ENCODE peak calls at places on chromosomes 5 and 9, in five cellular contexts. N is fibroblast of pulmonary artery, S is neural crest cell, W is heart right ventricle, L is progenitor cell of endocrine pancreas. E is an unnamed sample.

GRCh38 chr9:18012170-18012569 is 433.3 kb downstream of the SH3GL2 start:
- DNase-seq in N (no peak), S (no peak), W (no peak), L (no peak), E (no peak)

GRCh38 chr5:59390074-59390659 is 503.4 kb downstream of the PDE4D start:
- DNase-seq in N (peak; percentile 61), S (peak; percentile 42), W (peak; percentile 23), L (no peak), E (no peak)

GRCh38 chr9:5557606-5558587 is 47.6 kb downstream of the PDCD1LG2 start:
- DNase-seq in N (peak; percentile 82), S (no peak), W (peak; percentile 11), L (no peak), E (no peak)

GRCh38 chr5:124157320-124157719 is 589.1 kb downstream of the ZNF608 start:
- DNase-seq in N (no peak), S (no peak), W (no peak), L (no peak), E (no peak)

GRCh38 chr5:147515269-147515668 is 5.4 kb upstream of the DPYSL3 start:
- DNase-seq in N (no peak), S (no peak), W (no peak), L (no peak), E (no peak)

GRCh38 chr5:77224672-77225355 is 14.3 kb downstream of the PDE8B start:
- DNase-seq in N (peak; percentile 22), S (no peak), W (no peak), L (no peak), E (no peak)

GRCh38 chr5:55599148-55600050 is 64.6 kb upstream of the PLPP1 start:
- DNase-seq in N (peak; percentile 21), S (no peak), W (peak; percentile 57), L (no peak), E (no peak)

GRCh38 chr9:121288874-121289553 is 21.1 kb downstream of the GSN start:
- DNase-seq in N (peak; percentile 88), S (peak; percentile 38), W (peak; percentile 60), L (no peak), E (peak; percentile 45)

GRCh38 chr9:136619742-136620440 is 42.8 kb upstream of the EGFL7 start:
- DNase-seq in N (no peak), S (no peak), W (no peak), L (no peak), E (no peak)

GRCh38 chr5:120528609-120529008 is 64.5 kb downstream of the PRR16 start:
- DNase-seq in N (no peak), S (no peak), W (no peak), L (no peak), E (no peak)

GRCh38 chr9:90060256-90060655 is 455.4 kb downstream of the GADD45G start:
- DNase-seq in N (no peak), S (no peak), W (no peak), L (no peak), E (no peak)

GRCh38 chr9:136499935-136500910 is 17.4 kb upstream of the SEC16A start:
- DNase-seq in N (no peak), S (no peak), W (no peak), L (no peak), E (no peak)

GRCh38 chr5:58937031-58937681 is 354.3 kb downstream of the RAB3C start:
- DNase-seq in N (no peak), S (no peak), W (no peak), L (no peak), E (no peak)

GRCh38 chr5:16913840-16914435 is 22.1 kb downstream of the MYO10 start:
- DNase-seq in N (no peak), S (no peak), W (no peak), L (no peak), E (no peak)

GRCh38 chr5:34685485-34686197 is 29.5 kb downstream of the RAI14 start:
- DNase-seq in N (peak; percentile 87), S (no peak), W (no peak), L (no peak), E (no peak)

GRCh38 chr5:93909356-93909755 is 168.0 kb upstream of the POU5F2 start:
- DNase-seq in N (peak; percentile 38), S (no peak), W (no peak), L (no peak), E (no peak)

GRCh38 chr9:37969130-37969529 is 65.2 kb upstream of the SLC25A51 start:
- DNase-seq in N (peak; percentile 76), S (no peak), W (peak; percentile 57), L (no peak), E (no peak)

GRCh38 chr5:165573445-165573844 is 2068.0 kb downstream of the MAT2B start:
- DNase-seq in N (no peak), S (no peak), W (no peak), L (no peak), E (no peak)

DNA sequence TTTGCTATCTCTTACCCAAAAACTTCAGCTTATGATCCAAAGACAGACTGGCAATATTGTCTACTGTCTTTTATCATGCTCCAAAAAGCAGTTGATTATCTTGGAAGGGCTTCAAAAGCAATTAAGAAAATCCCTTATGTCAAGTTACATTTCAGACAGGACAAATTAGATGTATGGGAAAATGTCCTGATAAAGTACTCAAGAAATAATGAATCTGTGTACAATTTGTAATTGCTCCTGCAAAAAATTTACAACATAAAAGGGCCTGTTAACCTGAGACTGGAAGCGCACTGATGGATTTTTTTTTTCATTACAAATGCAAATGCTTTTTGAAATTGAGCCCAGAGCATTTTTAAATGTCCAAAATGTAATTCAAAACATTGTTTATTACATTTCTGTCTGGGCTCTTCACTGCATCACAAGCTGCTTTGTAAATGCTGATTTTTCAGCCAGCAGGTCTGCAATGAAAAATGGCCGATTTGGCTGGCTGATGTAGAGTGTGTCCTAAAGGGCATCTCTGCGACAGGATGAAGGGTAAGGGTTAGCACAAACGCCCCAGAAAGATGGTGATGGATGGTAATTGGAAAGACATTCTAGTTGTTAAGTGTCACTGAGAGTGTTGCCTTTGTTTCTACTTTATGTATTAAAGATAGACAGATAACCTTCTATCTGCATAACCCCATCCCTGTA is 26.9 kb downstream of the MAT2B start:
- DNase-seq in N (no peak), S (no peak), W (no peak), L (no peak), E (no peak)
- TF ChIP-seq CTCF in N (no peak), S (no peak), W (no peak), L (no peak), E (no peak)

DNA sequence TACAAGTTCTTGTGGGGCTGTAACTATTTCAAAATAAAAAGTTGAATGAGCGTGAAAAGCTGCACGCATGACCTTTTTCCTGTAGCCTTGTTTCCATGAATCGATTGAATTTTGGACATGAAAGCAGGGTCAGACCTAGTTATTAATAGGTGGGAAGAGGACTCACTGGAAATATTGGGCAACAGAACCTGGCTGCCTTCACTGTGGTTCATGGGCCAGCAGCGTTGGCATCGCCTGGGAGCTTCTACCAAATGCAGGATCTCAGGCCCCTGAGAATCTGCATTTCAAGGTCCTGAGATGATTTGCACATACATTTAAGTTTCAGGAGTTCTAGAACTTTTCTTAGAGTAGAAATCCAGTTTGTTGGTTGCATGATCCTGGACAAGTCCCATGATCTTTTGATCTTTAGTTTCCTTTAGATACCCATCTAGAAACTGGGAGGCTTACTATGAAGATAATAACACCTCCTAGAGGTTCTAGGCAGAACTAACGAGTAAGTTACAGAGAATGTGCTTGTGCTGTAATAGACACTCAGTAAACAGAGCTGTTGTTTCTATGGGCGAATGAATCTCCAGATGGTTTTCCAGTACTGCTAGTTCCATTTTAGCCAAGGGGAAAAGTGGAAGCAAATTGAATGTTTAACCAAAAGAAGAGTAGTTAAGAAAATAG is 12.4 kb downstream of the ANKRD33B start:
- DNase-seq in N (no peak), S (no peak), W (no peak), L (no peak), E (no peak)
- TF ChIP-seq CTCF in N (no peak), S (no peak), W (no peak), L (no peak), E (no peak)

GRCh38 chr5:167244583-167244982 is 1046.9 kb upstream of the WWC1 start:
- DNase-seq in N (peak; percentile 18), S (peak; percentile 25), W (no peak), L (no peak), E (no peak)
- TF ChIP-seq CTCF in N (peak; percentile 30), S (peak; percentile 62), W (no peak), L (peak; percentile 60), E (no peak)

GRCh38 chr5:62144395-62145022 is 161.5 kb upstream of the KIF2A start:
- DNase-seq in N (no peak), S (no peak), W (no peak), L (no peak), E (no peak)

GRCh38 chr5:62142351-62142750 is 163.7 kb upstream of the KIF2A start:
- DNase-seq in N (no peak), S (no peak), W (no peak), L (no peak), E (no peak)

GRCh38 chr5:62139741-62140140 is 166.3 kb upstream of the KIF2A start:
- DNase-seq in N (no peak), S (no peak), W (no peak), L (no peak), E (no peak)

GRCh38 chr5:62138607-62139006 is 167.4 kb upstream of the KIF2A start:
- DNase-seq in N (no peak), S (no peak), W (no peak), L (no peak), E (no peak)

GRCh38 chr5:62143268-62144229 is 162.5 kb upstream of the KIF2A start:
- DNase-seq in N (peak; percentile 57), S (no peak), W (no peak), L (no peak), E (no peak)
- TF ChIP-seq CTCF in N (peak; percentile 65), S (peak; percentile 75), W (no peak), L (peak; percentile 72), E (no peak)

GRCh38 chr9:105636331-105636730 is 25.9 kb upstream of the TAL2 start:
- DNase-seq in N (peak; percentile 50), S (no peak), W (no peak), L (no peak), E (no peak)

GRCh38 chr9:105633373-105633772 is 28.9 kb upstream of the TAL2 start:
- DNase-seq in N (no peak), S (no peak), W (no peak), L (no peak), E (no peak)

GRCh38 chr9:105632807-105633206 is 29.4 kb upstream of the TAL2 start:
- DNase-seq in N (no peak), S (no peak), W (no peak), L (no peak), E (no peak)

GRCh38 chr9:105639936-105640335 is 22.3 kb upstream of the TAL2 start:
- DNase-seq in N (no peak), S (no peak), W (no peak), L (no peak), E (no peak)

GRCh38 chr9:105637787-105638395 is 24.4 kb upstream of the TAL2 start:
- DNase-seq in N (no peak), S (no peak), W (no peak), L (no peak), E (no peak)
- TF ChIP-seq CTCF in N (peak; percentile 53), S (peak; percentile 66), W (peak; percentile 11), L (peak; percentile 56), E (no peak)

GRCh38 chr5:44774279-44774880 is 34.4 kb upstream of the MRPS30 start:
- DNase-seq in N (peak; percentile 67), S (no peak), W (no peak), L (no peak), E (no peak)
- TF ChIP-seq CTCF in N (peak; percentile 47), S (peak; percentile 82), W (no peak), L (peak; percentile 85), E (no peak)

GRCh38 chr9:127801955-127802575 is 617 bp upstream of the FPGS start:
- DNase-seq in N (peak; percentile 73), S (no peak), W (no peak), L (no peak), E (no peak)
- TF ChIP-seq CTCF in N (no peak), S (peak; percentile 24), W (no peak), L (peak; percentile 30), E (no peak)